ENCODE peak calls at places on chromosomes 7 and 10, in ten cellular contexts. Q is ELF-1, Y is fibroblast of pulmonary artery, V is NCI-H226, O is neural crest cell, Z is fibroblast of lung, K is Ammon's horn, D is GM13977, B is 8988T, N is GM20000. M is an unnamed sample.

GRCh38 chr7:41292457-41292856 is 410.4 kb downstream of the INHBA start:
- DNase-seq in Q (no peak), B (no peak), V (no peak), D (no peak), N (no peak), K (no peak), Y (no peak), O (no peak), Z (no peak), M (no peak)

GRCh38 chr10:131574707-131575430 is 263.3 kb upstream of the TCERG1L start:
- DNase-seq in K (no peak), Y (no peak), V (no peak), D (no peak), Z (no peak), B (no peak), O (no peak), Q (no peak), N (no peak), M (no peak)

GRCh38 chr7:54015251-54015650 is 526.9 kb upstream of the VSTM2A start:
- DNase-seq in V (peak), K (no peak), Y (no peak), B (no peak), N (no peak), Z (no peak), Q (peak), O (no peak), D (no peak), M (no peak)

GRCh38 chr10:99629625-99629978 is 9.4 kb upstream of the SLC25A28 start:
- DNase-seq in B (no peak), Z (no peak), Y (no peak), K (no peak), Q (no peak), O (no peak), D (no peak), N (no peak), V (no peak), M (no peak)

GRCh38 chr10:126508535-126509040 is 120.3 kb upstream of the ADAM12 start:
- DNase-seq in O (no peak), D (no peak), N (no peak), K (no peak), Y (no peak), V (no peak), Z (no peak), B (no peak), Q (no peak), M (no peak)

GRCh38 chr7:24965831-24966708 is 13.9 kb downstream of the OSBPL3 start:
- DNase-seq in Y (no peak), O (no peak), B (no peak), Q (peak), Z (no peak), V (peak), N (peak), K (no peak), D (peak), M (no peak)

GRCh38 chr7:141208539-141208938 is 134.7 kb downstream of the TMEM178B start:
- DNase-seq in K (no peak), Q (no peak), O (no peak), V (no peak), Y (no peak), D (no peak), B (no peak), N (no peak), Z (no peak), M (no peak)

GRCh38 chr7:97006146-97006950 is 995 bp downstream of the DLX6 start:
- DNase-seq in B (peak), O (no peak), Z (peak), Q (peak), Y (peak), N (peak), K (peak), V (no peak), D (peak), M (no peak)

GRCh38 chr10:73773152-73773879 is 8.5 kb upstream of the CHCHD1 start:
- DNase-seq in N (peak), V (no peak), Z (no peak), Q (peak), D (no peak), Y (no peak), B (no peak), K (no peak), O (no peak), M (no peak)

GRCh38 chr10:554182-554848 is 135.2 kb downstream of the DIP2C start:
- DNase-seq in V (no peak), D (no peak), Y (peak), K (no peak), Z (peak), N (no peak), O (no peak), B (no peak), Q (no peak), M (no peak)

GRCh38 chr7:160958-161725 is 31.2 kb upstream of the FAM20C start:
- DNase-seq in N (no peak), Y (no peak), Z (no peak), Q (peak), B (no peak), D (no peak), O (no peak), V (no peak), K (no peak), M (no peak)

GRCh38 chr7:157723205-157723604 is 386.4 kb downstream of the DNAJB6 start:
- DNase-seq in V (no peak), Y (no peak), N (no peak), D (no peak), Q (no peak), B (no peak), O (no peak), Z (no peak), K (no peak), M (no peak)

GRCh38 chr10:88066876-88067275 is 203.5 kb downstream of the PTEN start:
- DNase-seq in Q (no peak), V (no peak), Z (no peak), B (no peak), D (no peak), Y (no peak), N (no peak), O (no peak), K (peak), M (no peak)

GRCh38 chr7:1649751-1650326 is 20.2 kb upstream of the ELFN1 start:
- DNase-seq in B (no peak), V (no peak), D (no peak), Y (no peak), O (no peak), Z (no peak), Q (no peak), N (no peak), K (no peak), M (no peak)

GRCh38 chr10:45468110-45468509 is 94.1 kb downstream of the ALOX5 start:
- DNase-seq in O (no peak), Q (no peak), Y (no peak), B (no peak), Z (no peak), V (no peak), D (no peak), K (no peak), N (no peak), M (no peak)

GRCh38 chr7:159296093-159296681 is 151.5 kb upstream of the VIPR2 start:
- DNase-seq in Q (no peak), O (no peak), B (no peak), V (no peak), N (no peak), K (no peak), Y (no peak), Z (no peak), D (no peak), M (no peak)

GRCh38 chr7:25361863-25362262 is 133.6 kb upstream of the NPVF start:
- DNase-seq in Q (no peak), N (no peak), B (no peak), V (no peak), Z (no peak), D (no peak), Y (no peak), O (no peak), K (no peak), M (no peak)

GRCh38 chr10:19815478-19816419 is 483 bp upstream of the PLXDC2 start:
- DNase-seq in O (peak), K (peak), Q (peak), Y (peak), B (no peak), N (peak), V (peak), D (no peak), Z (peak), M (peak)

GRCh38 chr10:32501906-32502305 is 56.0 kb downstream of the CCDC7 start:
- DNase-seq in Q (peak), V (no peak), Z (no peak), Y (no peak), K (no peak), N (no peak), B (no peak), D (no peak), O (no peak), M (no peak)

GRCh38 chr7:33591481-33591880 is 313.9 kb upstream of the BMPER start:
- DNase-seq in K (no peak), O (no peak), Z (peak), D (no peak), V (no peak), B (no peak), Q (no peak), N (no peak), Y (peak), M (no peak)

GRCh38 chr7:30142710-30143109 is 7.9 kb downstream of the MTURN start:
- DNase-seq in D (no peak), V (peak), K (no peak), Z (peak), O (no peak), B (peak), Y (peak), Q (no peak), N (no peak), M (no peak)

GRCh38 chr7:77351539-77352004 is 64.6 kb downstream of the GSAP start:
- DNase-seq in Z (no peak), N (peak), O (no peak), K (peak), D (peak), Q (peak), Y (no peak), B (no peak), V (no peak), M (no peak)

GRCh38 chr7:620052-620451 is 100.4 kb upstream of the PDGFA start:
- DNase-seq in N (no peak), V (peak), Z (peak), Y (peak), D (no peak), Q (no peak), B (no peak), K (no peak), O (no peak), M (no peak)

GRCh38 chr7:158047386-158048059 is 540.1 kb downstream of the PTPRN2 start:
- DNase-seq in D (no peak), Q (no peak), N (no peak), K (no peak), O (no peak), V (no peak), Y (no peak), B (no peak), Z (no peak), M (no peak)

GRCh38 chr7:130732980-130733865 is 784 bp downstream of the KLF14 start:
- DNase-seq in Z (no peak), V (peak), N (peak), Q (peak), K (no peak), B (peak), Y (no peak), D (peak), O (peak), M (no peak)

GRCh38 chr10:3578159-3578558 is 206.8 kb downstream of the KLF6 start:
- DNase-seq in N (no peak), Z (no peak), D (no peak), K (no peak), O (no peak), B (no peak), Q (no peak), Y (no peak), V (no peak), M (no peak)

GRCh38 chr7:32255036-32255435 is 184.8 kb upstream of the PDE1C start:
- DNase-seq in B (no peak), Z (no peak), N (no peak), O (no peak), D (no peak), V (no peak), Y (no peak), K (no peak), Q (no peak), M (no peak)

GRCh38 chr7:1883031-1883761 is 213.1 kb downstream of the ELFN1 start:
- DNase-seq in K (no peak), O (no peak), Q (peak), Z (peak), N (no peak), Y (peak), B (peak), V (peak), D (no peak), M (no peak)

M was measured in ovary.